ENCODE peak calls at places on chromosomes 4 and X, in six cellular contexts. K, P, Q, C, S and X are unnamed samples.

GRCh38 chr4:8657381-8657776 is 64.8 kb downstream of the CPZ start:
- DNase-seq in K (no peak), P (no peak), Q (no peak), C (no peak), S (no peak), X (no peak)

GRCh38 chrX:17986440-17986839 is 125.3 kb upstream of the RAI2 start:
- DNase-seq in K (no peak), P (no peak), Q (no peak), C (no peak), S (no peak), X (no peak)

GRCh38 chr4:140266958-140267568 is 106.4 kb upstream of the SCOC start:
- DNase-seq in K (no peak), P (no peak), Q (no peak), C (no peak), S (peak), X (no peak)

GRCh38 chr4:168787334-168787733 is 222.7 kb downstream of the CBR4 start:
- DNase-seq in K (no peak), P (no peak), Q (no peak), C (no peak), S (no peak), X (no peak)

GRCh38 chr4:92362002-92362401 is 58.2 kb downstream of the GRID2 start:
- DNase-seq in K (no peak), P (no peak), Q (no peak), C (no peak), S (peak), X (no peak)

GRCh38 chrX:41381685-41382084 is 47.7 kb downstream of the DDX3X start:
- DNase-seq in K (peak), P (peak), Q (peak), C (peak), S (peak), X (no peak)

GRCh38 chr4:168119870-168120269 is 27.5 kb downstream of the ANXA10 start:
- DNase-seq in K (peak), P (no peak), Q (no peak), C (no peak), S (no peak), X (no peak)

GRCh38 chrX:66751136-66751782 is 112.4 kb upstream of the EDA2R start:
- DNase-seq in K (no peak), P (peak), Q (no peak), C (no peak), S (no peak), X (no peak)

GRCh38 chr4:38804654-38805295 is at the start of gene TLR1:
- DNase-seq in K (peak), P (peak), Q (no peak), C (no peak), S (peak), X (peak)

GRCh38 chr4:1305781-1306455 is 16.2 kb downstream of the MAEA start:
- DNase-seq in K (no peak), P (no peak), Q (peak), C (no peak), S (no peak), X (no peak)

GRCh38 chr4:1309261-1310010 is 19.7 kb downstream of the MAEA start:
- DNase-seq in K (peak), P (no peak), Q (peak), C (peak), S (peak), X (no peak)

GRCh38 chr4:1310031-1310795 is 20.5 kb downstream of the MAEA start:
- DNase-seq in K (no peak), P (no peak), Q (peak), C (no peak), S (no peak), X (no peak)

GRCh38 chr4:1305261-1305711 is 15.6 kb downstream of the MAEA start:
- DNase-seq in K (no peak), P (no peak), Q (no peak), C (no peak), S (no peak), X (no peak)

DNA sequence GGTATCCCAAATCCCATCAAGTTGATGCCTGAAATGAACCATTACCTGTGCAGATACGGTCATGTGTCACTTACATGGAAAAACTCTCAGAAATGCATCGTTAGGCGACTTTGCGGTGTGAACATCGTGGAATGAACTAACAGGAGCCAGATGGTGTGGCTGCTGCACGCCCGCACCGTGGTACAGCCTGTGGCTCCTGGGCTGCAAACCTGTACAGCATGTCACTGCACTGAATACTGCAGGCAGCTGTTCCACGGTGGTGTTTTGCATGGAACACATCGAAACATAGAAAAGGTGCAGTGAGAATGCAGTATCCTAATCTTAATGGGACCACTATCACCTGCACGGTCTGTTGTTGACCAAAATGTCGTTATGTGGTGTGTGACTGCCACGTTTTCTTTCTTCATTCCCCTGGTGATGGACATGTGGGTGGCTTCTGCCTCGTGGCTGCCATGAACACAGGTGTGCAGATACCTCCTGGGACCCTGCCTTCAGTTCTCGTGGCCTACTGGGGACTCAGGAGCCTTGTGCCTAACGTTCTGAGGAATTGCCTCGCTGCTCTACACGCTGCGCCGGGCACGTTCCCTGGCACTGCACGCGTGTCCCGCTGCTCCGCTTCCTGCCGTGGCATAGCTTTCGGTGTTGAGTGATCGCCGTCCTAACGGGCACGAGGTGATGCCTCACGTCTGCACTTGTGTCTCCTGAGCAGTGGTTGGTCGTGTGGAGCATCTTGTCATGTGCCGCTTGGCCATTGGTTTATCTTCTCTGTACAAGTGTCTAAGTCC is 18.5 kb downstream of the MAEA start:
- DNase-seq in K (no peak), P (no peak), Q (no peak), C (no peak), S (no peak), X (no peak)
- H3K4me3 ChIP-seq in K (no peak), P (no peak), Q (peak), C (no peak), S (no peak), X (no peak)

DNA sequence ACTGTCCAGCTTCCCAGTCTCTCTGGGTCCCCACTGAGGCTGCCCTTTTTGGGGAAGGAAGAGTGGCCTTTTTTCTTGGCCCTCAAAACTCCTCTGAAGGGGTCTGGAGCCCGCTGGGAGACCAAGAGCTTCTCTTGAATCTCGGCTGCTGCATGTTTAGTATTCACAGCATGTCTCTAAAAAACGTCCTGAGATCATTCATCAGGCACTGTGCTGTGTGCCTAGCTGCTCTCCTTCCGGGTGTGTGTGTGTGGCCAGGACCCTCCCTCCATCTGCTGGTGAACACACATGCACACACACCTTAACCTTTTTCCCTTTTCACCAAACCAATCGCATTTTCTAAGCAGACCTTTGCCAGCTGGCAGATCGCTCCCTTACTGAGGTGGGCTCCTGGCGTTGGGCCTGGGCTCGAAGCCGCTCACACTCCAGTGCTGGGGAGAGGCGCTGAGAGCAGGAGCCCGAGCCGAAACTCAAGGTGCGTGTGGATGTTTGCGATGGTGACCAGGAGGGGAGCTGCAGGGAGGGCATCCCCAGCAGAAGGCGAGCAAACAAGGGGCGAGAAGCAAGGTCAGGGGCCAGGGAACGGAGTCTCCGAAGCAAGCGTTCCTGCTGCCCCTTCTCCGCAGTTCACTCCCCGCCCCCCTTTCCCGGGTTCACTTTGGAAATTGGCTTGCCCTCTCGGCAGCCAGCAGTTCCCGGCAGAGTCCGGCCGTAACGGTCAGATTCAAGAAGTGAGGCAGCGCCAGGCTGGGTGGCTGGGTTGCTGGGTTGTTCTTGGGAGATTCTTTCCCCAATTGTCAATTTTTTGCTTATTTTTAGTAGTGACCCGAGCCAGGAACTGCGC is 605 bp upstream of the FRMPD3 start:
- DNase-seq in K (no peak), P (no peak), Q (peak), C (no peak), S (peak), X (no peak)
- H3K4me3 ChIP-seq in K (peak), P (no peak), Q (peak), C (no peak), S (peak), X (peak)

GRCh38 chrX:9566150-9566621 is 101.3 kb downstream of the TBL1X start:
- DNase-seq in K (peak), P (no peak), Q (no peak), C (no peak), S (peak), X (peak)
- H3K4me3 ChIP-seq in K (no peak), P (no peak), Q (no peak), C (no peak), S (no peak), X (no peak)

DNA sequence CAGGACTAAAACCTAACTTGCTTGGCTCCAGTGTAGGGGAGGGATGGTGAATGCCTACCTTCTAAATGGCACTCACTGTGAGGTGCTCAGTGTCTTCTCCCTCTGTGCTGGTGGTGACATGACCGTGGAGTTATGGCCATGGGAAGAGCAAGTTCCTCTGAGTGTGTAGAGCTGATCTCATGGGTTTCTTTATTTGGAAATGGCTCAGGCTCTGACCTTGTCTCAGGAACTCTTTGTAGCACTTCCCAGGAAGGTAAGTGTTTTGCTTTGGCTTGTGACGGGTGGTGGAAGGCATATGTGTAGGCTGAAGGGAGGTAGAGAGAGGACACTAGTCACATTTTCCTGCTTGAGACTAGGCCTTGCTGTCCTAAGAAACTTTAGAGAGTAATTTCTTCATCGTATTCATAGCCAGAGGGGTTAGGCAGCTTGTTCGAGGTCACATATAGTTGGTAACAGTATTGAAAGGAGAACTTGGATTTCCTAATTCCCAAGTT is 6.5 kb downstream of the MSN start:
- DNase-seq in K (no peak), P (no peak), Q (no peak), C (no peak), S (no peak), X (no peak)
- H3K4me3 ChIP-seq in K (no peak), P (peak), Q (no peak), C (no peak), S (peak), X (no peak)

GRCh38 chr4:142383354-142383753 is 462.7 kb downstream of the INPP4B start:
- DNase-seq in K (no peak), P (no peak), Q (no peak), C (no peak), S (no peak), X (no peak)

GRCh38 chr4:142383800-142384470 is 462.2 kb downstream of the INPP4B start:
- DNase-seq in K (no peak), P (no peak), Q (no peak), C (no peak), S (peak), X (no peak)

DNA sequence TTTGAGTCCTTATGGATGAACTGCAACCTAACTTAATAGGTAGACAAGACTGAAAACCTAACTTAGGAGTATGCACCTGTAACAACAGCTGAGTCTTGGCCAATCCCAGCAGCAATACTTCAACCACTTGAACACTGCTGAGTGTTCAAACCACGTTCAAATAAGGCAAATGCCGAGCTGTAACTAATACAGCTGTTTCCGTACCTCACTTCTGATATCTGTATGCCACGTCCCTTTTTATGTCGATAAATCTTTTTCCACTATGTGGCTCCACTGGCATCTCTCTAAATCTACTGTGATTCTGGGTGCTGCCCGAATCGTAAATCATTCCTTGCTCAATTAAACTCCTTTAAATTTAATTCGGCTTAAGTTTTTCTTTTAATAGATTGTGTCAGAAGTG is 459.7 kb downstream of the INPP4B start:
- DNase-seq in K (no peak), P (no peak), Q (no peak), C (no peak), S (no peak), X (no peak)
- H3K4me3 ChIP-seq in K (no peak), P (no peak), Q (no peak), C (no peak), S (no peak), X (no peak)

GRCh38 chr4:19752600-19752999 is 499.1 kb upstream of the SLIT2 start:
- DNase-seq in K (no peak), P (no peak), Q (no peak), C (no peak), S (no peak), X (no peak)

GRCh38 chr4:19748911-19749473 is 502.7 kb upstream of the SLIT2 start:
- DNase-seq in K (peak), P (no peak), Q (no peak), C (no peak), S (peak), X (no peak)

DNA sequence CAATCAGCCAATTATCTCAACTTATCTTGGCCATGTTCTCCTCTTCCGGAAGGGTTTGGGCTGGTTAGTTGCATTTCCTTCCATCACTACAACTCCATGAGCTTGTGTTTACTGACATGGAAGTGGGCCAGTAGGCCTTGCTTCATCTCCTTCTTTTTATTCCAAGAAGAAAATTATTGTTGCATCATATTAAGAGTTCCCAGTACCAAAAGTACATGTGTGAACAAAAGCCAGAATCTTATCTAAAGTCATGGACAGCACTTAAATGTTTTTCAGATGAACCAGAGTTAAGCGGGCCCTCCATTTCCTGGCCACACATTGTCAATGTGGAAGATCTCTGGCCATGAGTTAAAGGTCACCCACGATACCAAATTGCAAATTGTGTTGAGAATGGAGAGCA is 503.2 kb upstream of the SLIT2 start:
- DNase-seq in K (peak), P (no peak), Q (no peak), C (no peak), S (peak), X (no peak)
- H3K4me3 ChIP-seq in K (no peak), P (no peak), Q (no peak), C (no peak), S (no peak), X (no peak)

GRCh38 chr4:113355550-113356371 is 306.3 kb downstream of the ANK2 start:
- DNase-seq in K (peak), P (peak), Q (peak), C (peak), S (peak), X (peak)
- H3K4me3 ChIP-seq in K (no peak), P (no peak), Q (no peak), C (no peak), S (peak), X (no peak)

GRCh38 chr4:183797041-183797444 is 108.1 kb upstream of the STOX2 start:
- DNase-seq in K (no peak), P (no peak), Q (no peak), C (no peak), S (no peak), X (no peak)

GRCh38 chr4:183798921-183799307 is 106.2 kb upstream of the STOX2 start:
- DNase-seq in K (no peak), P (peak), Q (peak), C (no peak), S (no peak), X (peak)

GRCh38 chr4:183798249-183798920 is 106.7 kb upstream of the STOX2 start:
- DNase-seq in K (no peak), P (peak), Q (peak), C (no peak), S (no peak), X (no peak)

GRCh38 chr4:183801460-183802168 is 103.5 kb upstream of the STOX2 start:
- DNase-seq in K (no peak), P (no peak), Q (peak), C (no peak), S (no peak), X (no peak)

DNA sequence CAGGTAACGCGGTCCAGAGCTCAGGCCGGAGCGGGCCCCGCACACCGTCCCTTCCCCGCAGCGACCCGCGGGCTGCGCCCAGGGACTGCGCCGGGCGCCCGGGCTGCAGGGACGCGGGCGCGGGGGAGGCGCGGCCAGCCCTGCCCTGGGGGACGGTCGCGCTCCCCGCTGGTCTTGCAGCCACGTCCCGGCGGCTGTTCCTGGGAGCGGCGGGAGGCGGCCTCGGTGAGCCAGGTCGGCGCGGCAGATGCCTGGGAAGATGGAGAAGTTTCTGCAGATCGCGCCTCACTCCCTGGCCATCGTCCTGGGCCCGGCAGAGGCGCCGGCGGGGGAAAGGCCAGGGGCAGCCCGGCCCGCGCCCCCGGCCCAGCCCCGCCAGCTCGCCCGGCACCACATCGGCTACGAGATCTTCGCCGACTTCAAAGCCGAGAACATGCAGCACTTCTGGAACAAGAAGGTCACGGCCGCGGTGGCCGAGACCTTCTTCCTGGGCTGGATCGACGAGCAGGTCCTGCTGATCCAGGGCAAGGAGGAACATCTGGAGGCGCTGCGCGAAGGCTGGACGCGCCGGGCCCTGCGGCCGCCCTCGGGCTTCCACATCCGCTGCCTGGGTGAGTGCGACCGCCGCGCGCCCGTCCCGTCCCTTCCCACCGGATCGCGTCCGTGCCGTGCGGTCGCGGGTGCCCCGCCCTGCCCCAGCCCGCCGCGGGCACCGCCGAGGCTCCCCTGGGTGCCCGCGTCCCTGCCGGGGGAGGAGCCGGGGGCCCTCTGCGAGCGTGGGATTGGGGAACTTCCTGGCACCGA is 107.5 kb upstream of the STOX2 start:
- DNase-seq in K (peak), P (peak), Q (peak), C (peak), S (peak), X (no peak)
- H3K4me3 ChIP-seq in K (peak), P (no peak), Q (peak), C (peak), S (peak), X (no peak)

DNA sequence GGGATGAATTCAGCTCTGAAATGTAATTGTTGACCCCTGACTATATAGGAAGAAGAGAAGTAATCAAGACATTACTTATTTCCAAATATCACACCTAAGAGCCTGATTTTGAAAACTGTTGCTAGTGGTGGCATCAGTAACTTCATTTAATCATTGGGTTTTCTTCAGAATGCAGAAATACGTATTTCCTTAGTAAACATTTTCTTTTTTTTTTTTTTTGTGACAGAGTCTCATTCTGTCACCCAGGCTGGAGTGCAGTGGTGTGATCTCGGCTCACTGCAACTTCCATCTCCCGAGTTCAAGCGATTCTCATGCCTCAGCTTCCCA is 187.4 kb upstream of the LEF1 start:
- DNase-seq in K (no peak), P (no peak), Q (no peak), C (no peak), S (no peak), X (no peak)
- H3K4me3 ChIP-seq in K (no peak), P (no peak), Q (no peak), C (no peak), S (no peak), X (no peak)